ENCODE peak calls at places on chromosome 10, in six cellular contexts. N is upper lobe of right lung; F is NCI-H2029; R is MV-4-11; K is CD4-positive, CD25-positive, alpha-beta regulatory T cell; Q is activated naive CD4-positive, alpha-beta T cell treated with anti-CD3 and anti-CD28 coated beads, Interleukin-2, amount 50 U/mL, for 16 hours. H is an unnamed sample.

GRCh38 chr10:105398202-105398601 is 757.1 kb downstream of the SORCS3 start:
- DNase-seq in R (no peak), N (no peak), K (no peak), Q (no peak), F (no peak), H (no peak)

GRCh38 chr10:22737587-22737986 is 23.2 kb upstream of the PIP4K2A start:
- DNase-seq in Q (no peak), K (no peak), N (no peak), F (no peak), R (peak; percentile 92), H (no peak)

GRCh38 chr10:119903946-119904666 is 11.6 kb downstream of the SEC23IP start:
- DNase-seq in N (no peak), Q (no peak), F (no peak), R (no peak), K (no peak), H (no peak)

GRCh38 chr10:131487822-131488221 is 176.3 kb upstream of the TCERG1L start:
- DNase-seq in F (no peak), Q (no peak), R (no peak), K (no peak), N (no peak), H (no peak)

GRCh38 chr10:14468022-14468421 is 137.3 kb upstream of the FRMD4A start:
- DNase-seq in K (no peak), R (no peak), Q (no peak), N (no peak), F (no peak), H (no peak)

GRCh38 chr10:103678104-103678526 is 177.3 kb downstream of the SH3PXD2A start:
- DNase-seq in Q (peak; percentile 87), N (no peak), K (peak; percentile 92), F (no peak), R (peak; percentile 27), H (peak; percentile 97)

GRCh38 chr10:20466731-20467130 is 430.4 kb downstream of the NEBL start:
- DNase-seq in N (no peak), R (no peak), F (no peak), Q (no peak), K (no peak), H (no peak)

GRCh38 chr10:19788075-19788686 is 28.1 kb upstream of the PLXDC2 start:
- DNase-seq in N (no peak), Q (no peak), K (no peak), R (peak; percentile 30), F (no peak), H (no peak)

GRCh38 chr10:4048245-4048864 is 263.3 kb upstream of the KLF6 start:
- DNase-seq in F (no peak), Q (no peak), N (no peak), R (no peak), K (no peak), H (no peak)

GRCh38 chr10:28633750-28634149 is 43.6 kb upstream of the BAMBI start:
- DNase-seq in K (no peak), Q (no peak), R (no peak), F (no peak), N (no peak), H (no peak)

GRCh38 chr10:74008212-74008731 is 10.4 kb downstream of the VCL start:
- DNase-seq in Q (no peak), R (peak; percentile 12), K (no peak), N (no peak), F (no peak), H (peak; percentile 74)

GRCh38 chr10:82969405-82969804 is 1094.4 kb downstream of the NRG3 start:
- DNase-seq in K (no peak), F (no peak), R (peak; percentile 28), Q (no peak), N (no peak), H (no peak)

GRCh38 chr10:123157210-123157609 is 3.0 kb downstream of the BUB3 start:
- DNase-seq in R (peak; percentile 31), Q (no peak), N (no peak), F (no peak), K (no peak), H (no peak)

GRCh38 chr10:74705361-74705980 is 120.9 kb upstream of the KAT6B start:
- DNase-seq in R (no peak), Q (no peak), F (peak; percentile 77), K (no peak), N (no peak), H (no peak)

GRCh38 chr10:72303424-72304128 is 29.9 kb downstream of the DDIT4 start:
- DNase-seq in K (no peak), Q (no peak), N (no peak), F (no peak), R (no peak), H (no peak)

GRCh38 chr10:78471326-78471722 is 437.7 kb downstream of the RPS24 start:
- DNase-seq in F (no peak), Q (no peak), K (no peak), R (no peak), N (no peak), H (no peak)

GRCh38 chr10:49400365-49400764 is 4.5 kb upstream of the DRGX start:
- DNase-seq in R (no peak), Q (no peak), F (no peak), N (no peak), K (no peak), H (no peak)

GRCh38 chr10:24180891-24181290 is 28.0 kb upstream of the KIAA1217 start:
- DNase-seq in F (no peak), Q (no peak), K (no peak), N (no peak), R (no peak), H (no peak)

GRCh38 chr10:32982911-32983310 is 24.9 kb upstream of the ITGB1 start:
- DNase-seq in Q (no peak), R (no peak), K (no peak), F (no peak), N (no peak), H (no peak)

GRCh38 chr10:62732841-62733653 is 71.5 kb upstream of the ADO start:
- DNase-seq in R (peak; percentile 63), F (no peak), Q (peak; percentile 63), N (no peak), K (no peak), H (no peak)

GRCh38 chr10:33657154-33657900 is 322.9 kb upstream of the NRP1 start:
- DNase-seq in R (no peak), N (no peak), F (peak; percentile 19), K (no peak), Q (no peak), H (no peak)

GRCh38 chr10:107880185-107880584 is 715.7 kb upstream of the SORCS1 start:
- DNase-seq in Q (no peak), F (no peak), R (no peak), N (no peak), K (no peak), H (no peak)

GRCh38 chr10:58044072-58044471 is 223.6 kb downstream of the IPMK start:
- DNase-seq in K (no peak), F (no peak), Q (no peak), R (no peak), N (no peak), H (peak; percentile 63)

GRCh38 chr10:5434017-5434753 is 21.8 kb downstream of the NET1 start:
- DNase-seq in R (peak; percentile 35), Q (no peak), N (no peak), K (no peak), F (no peak), H (peak; percentile 53)

GRCh38 chr10:8435186-8436055 is 380.9 kb downstream of the GATA3 start:
- DNase-seq in Q (no peak), N (no peak), R (no peak), K (no peak), F (no peak), H (no peak)

GRCh38 chr10:29569778-29570177 is 65.0 kb downstream of the SVIL start:
- DNase-seq in R (no peak), K (no peak), F (no peak), Q (no peak), N (no peak), H (no peak)

GRCh38 chr10:74044419-74044818 is 46.5 kb downstream of the VCL start:
- DNase-seq in Q (no peak), K (no peak), F (no peak), N (no peak), R (no peak), H (no peak)

GRCh38 chr10:12960431-12960898 is 41.0 kb downstream of the CCDC3 start:
- DNase-seq in R (no peak), Q (no peak), N (no peak), F (no peak), K (no peak), H (no peak)

GRCh38 chr10:1604246-1604645 is 133.1 kb downstream of the ADARB2 start:
- DNase-seq in Q (no peak), F (no peak), N (no peak), K (no peak), R (no peak), H (no peak)

GRCh38 chr10:12594448-12594944 is 245.1 kb downstream of the CAMK1D start:
- DNase-seq in F (no peak), N (no peak), K (no peak), R (peak; percentile 12), Q (no peak), H (no peak)

GRCh38 chr10:55224007-55224781 is 423.2 kb upstream of the PCDH15 start:
- DNase-seq in R (no peak), N (no peak), K (no peak), Q (no peak), F (no peak), H (no peak)

GRCh38 chr10:19628767-19629443 is 187.3 kb upstream of the PLXDC2 start:
- DNase-seq in R (no peak), Q (no peak), N (no peak), K (no peak), F (no peak), H (no peak)

GRCh38 chr10:33229252-33229943 is 105.1 kb downstream of the NRP1 start:
- DNase-seq in K (no peak), Q (no peak), F (no peak), N (no peak), R (no peak), H (no peak)

H was measured in AG04449.